ENCODE peak calls at places on chromosomes 3 and 15, in seven cellular contexts. R, W, X, D, J, C and Y are unnamed samples.

GRCh38 chr15:85583404-85584390 is 203.3 kb downstream of the AKAP13 start:
- DNase-seq in X (peak; percentile 68), D (peak; percentile 75), R (peak; percentile 36), W (peak; percentile 40), J (peak; percentile 50), C (peak; percentile 36), Y (no peak)

GRCh38 chr3:122533931-122534334 is 19.2 kb upstream of the KPNA1 start:
- DNase-seq in R (no peak), X (peak; percentile 87), D (no peak), J (no peak), W (no peak), C (peak; percentile 78), Y (no peak)

GRCh38 chr3:133881987-133882825 is 13.5 kb downstream of the RAB6B start:
- DNase-seq in R (no peak), W (no peak), X (no peak), C (no peak), D (no peak), J (no peak), Y (no peak)

GRCh38 chr3:13543251-13543650 is 5.7 kb upstream of the FBLN2 start:
- DNase-seq in D (peak; percentile 90), W (peak; percentile 72), R (peak; percentile 77), X (peak; percentile 87), J (peak; percentile 63), C (no peak), Y (no peak)

GRCh38 chr3:23455775-23456174 is 252.6 kb downstream of the UBE2E2 start:
- DNase-seq in J (no peak), D (no peak), X (peak; percentile 88), C (no peak), R (no peak), W (no peak), Y (no peak)

GRCh38 chr3:155032918-155033317 is 47.2 kb upstream of the MME start:
- DNase-seq in R (no peak), D (no peak), X (peak; percentile 57), W (no peak), J (no peak), C (no peak), Y (no peak)

GRCh38 chr3:123733341-123733740 is 148.5 kb upstream of the HACD2 start:
- DNase-seq in C (no peak), J (no peak), W (no peak), R (no peak), X (no peak), D (no peak), Y (no peak)

GRCh38 chr3:152969557-152970300 is 134.8 kb downstream of the P2RY1 start:
- DNase-seq in X (no peak), R (no peak), W (no peak), C (no peak), J (no peak), D (no peak), Y (no peak)

GRCh38 chr3:27423463-27423862 is 54.3 kb upstream of the NEK10 start:
- DNase-seq in R (no peak), W (no peak), X (peak; percentile 81), C (peak; percentile 4), D (no peak), J (no peak), Y (no peak)

GRCh38 chr3:33732394-33732793 is 14.3 kb upstream of the CLASP2 start:
- DNase-seq in J (no peak), X (no peak), R (no peak), W (no peak), C (no peak), D (no peak), Y (no peak)

GRCh38 chr3:156533205-156533604 is 21.7 kb downstream of the SSR3 start:
- DNase-seq in C (no peak), W (no peak), D (no peak), J (peak; percentile 10), X (peak; percentile 72), R (no peak), Y (no peak)

GRCh38 chr15:25579127-25579526 is 140.3 kb upstream of the UBE3A start:
- DNase-seq in R (no peak), X (no peak), J (no peak), W (no peak), C (no peak), D (no peak), Y (no peak)

GRCh38 chr15:98968576-98968975 is 39.0 kb downstream of the PGPEP1L start:
- DNase-seq in W (no peak), J (no peak), R (no peak), X (no peak), D (no peak), C (no peak), Y (no peak)

DNA sequence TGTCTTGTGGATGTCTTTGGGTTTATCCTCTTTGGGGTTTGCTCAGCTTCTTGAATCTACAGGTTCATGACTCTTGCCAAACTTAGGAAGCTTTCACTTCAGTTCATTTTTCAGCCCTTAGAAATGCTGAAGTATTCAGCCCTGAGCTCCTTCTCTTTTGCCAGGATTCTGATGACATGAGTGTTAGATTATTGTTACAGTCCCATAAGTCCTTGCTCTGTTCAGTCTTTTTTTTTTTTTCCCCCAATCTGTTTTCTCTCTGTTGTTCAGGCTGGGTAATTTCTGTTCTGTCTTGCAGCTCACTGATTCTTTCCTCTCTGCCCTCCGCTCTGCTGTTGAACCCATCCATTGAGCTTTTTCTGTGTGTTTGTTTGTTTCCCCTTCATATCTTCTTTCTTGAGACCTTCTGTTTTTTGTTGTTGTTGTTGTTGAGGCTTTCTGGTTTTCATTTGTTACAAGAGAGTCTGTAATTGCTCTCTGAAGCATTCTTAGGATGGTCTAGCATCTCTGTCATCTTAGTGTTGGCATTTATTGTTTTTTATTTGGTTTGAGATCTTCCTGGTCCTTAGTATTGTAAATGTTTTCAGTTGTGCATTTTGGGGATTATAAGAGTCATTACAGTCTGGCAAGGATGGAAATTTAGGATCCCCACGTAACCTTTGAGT is 18.4 kb downstream of the LRCH3 start:
- DNase-seq in J (no peak), W (no peak), X (peak; percentile 85), R (no peak), D (no peak), C (no peak), Y (no peak)
- H3K27ac ChIP-seq in J (peak overlapping the region; percentile 44), W (no peak overlapping the region), X (peak overlapping the region; percentile 54), R (peak overlapping the region; percentile 63), D (peak overlapping the region; percentile 72), C (no peak overlapping the region), Y (no peak overlapping the region)

GRCh38 chr3:129626744-129627349 is 20.4 kb upstream of the PLXND1 start:
- DNase-seq in D (peak; percentile 96), R (peak; percentile 74), J (peak; percentile 96), X (peak; percentile 54), C (peak; percentile 78), W (peak; percentile 84), Y (peak; percentile 40)
- TF ChIP-seq POLR2A in D (peak; percentile 56), R (peak; percentile 59), J (peak; percentile 73), X (no peak), C (no peak), W (peak; percentile 47), Y (peak; percentile 34)

GRCh38 chr3:45993421-45994027 is 2.1 kb downstream of the FYCO1 start:
- DNase-seq in R (no peak), X (no peak), D (no peak), J (no peak), C (no peak), W (no peak), Y (no peak)
- H3K27ac ChIP-seq in R (no peak overlapping the region), X (no peak overlapping the region), D (peak overlapping the region; percentile 98), J (peak overlapping the region; percentile 96), C (no peak overlapping the region), W (peak overlapping the region; percentile 3), Y (peak overlapping the region; percentile 74)

GRCh38 chr3:160449660-160450598 is at the start of gene TRIM59:
- DNase-seq in D (peak; percentile 95), R (peak; percentile 30), C (peak; percentile 94), J (peak; percentile 71), W (peak; percentile 81), X (peak; percentile 97), Y (peak; percentile 74)
- TF ChIP-seq POLR2A in D (peak; percentile 25), R (no peak), C (peak; percentile 75), J (no peak), W (no peak), X (peak; percentile 49), Y (no peak)

GRCh38 chr3:58537412-58538301 is 667 bp upstream of the ACOX2 start:
- DNase-seq in W (no peak), J (no peak), X (no peak), C (no peak), D (no peak), R (no peak), Y (no peak)

GRCh38 chr3:58534592-58535494 is 2.1 kb downstream of the ACOX2 start:
- DNase-seq in J (no peak), W (no peak), C (no peak), R (no peak), X (no peak), D (no peak), Y (no peak)

GRCh38 chr3:58536501-58537411 is at the start of gene ACOX2:
- DNase-seq in R (peak; percentile 67), C (no peak), D (peak; percentile 92), X (peak; percentile 70), W (peak; percentile 78), J (peak; percentile 83), Y (no peak)

GRCh38 chr3:58532794-58533220 is 4.2 kb downstream of the ACOX2 start:
- DNase-seq in C (peak; percentile 69), R (peak; percentile 59), X (peak; percentile 65), D (peak; percentile 75), J (peak; percentile 56), W (peak; percentile 70), Y (no peak)

GRCh38 chr3:58535531-58536500 is 1.2 kb downstream of the ACOX2 start:
- DNase-seq in D (no peak), W (no peak), R (no peak), X (no peak), J (no peak), C (no peak), Y (no peak)
- H3K27ac ChIP-seq in D (peak overlapping the region; percentile 85), W (no peak overlapping the region), R (peak overlapping the region; percentile 81), X (no peak overlapping the region), J (peak overlapping the region; percentile 88), C (no peak overlapping the region), Y (no peak overlapping the region)

DNA sequence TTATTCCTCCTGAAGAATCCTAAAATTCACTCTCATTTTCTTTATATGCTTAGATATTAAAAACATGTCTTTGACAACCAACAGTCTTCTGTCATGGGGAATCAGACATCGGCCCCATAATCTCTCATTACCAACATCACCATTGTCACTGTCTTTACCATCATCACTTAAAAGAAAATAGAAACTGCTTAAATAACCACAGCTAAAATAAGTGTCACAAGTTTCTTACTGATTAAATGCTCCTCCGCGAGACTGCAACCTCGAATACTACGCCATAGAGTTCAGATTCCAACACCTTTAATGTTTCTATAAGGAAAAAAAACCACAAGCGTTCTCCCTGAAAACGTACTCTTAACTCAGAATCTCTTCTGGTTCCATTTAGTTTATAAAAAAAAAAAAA is 977.5 kb upstream of the CFAP20DC start:
- DNase-seq in X (no peak), C (no peak), W (no peak), D (no peak), R (no peak), J (no peak), Y (no peak)
- TF ChIP-seq POLR2A in X (no peak), C (no peak), W (no peak), D (no peak), R (no peak), J (no peak), Y (no peak)

GRCh38 chr3:183548262-183548769 is 7.2 kb downstream of the KLHL6 start:
- DNase-seq in R (no peak), C (no peak), W (no peak), X (peak; percentile 72), J (no peak), D (no peak), Y (no peak)
- H3K27ac ChIP-seq in R (no peak overlapping the region), C (no peak overlapping the region), W (no peak overlapping the region), X (no peak overlapping the region), J (no peak overlapping the region), D (no peak overlapping the region), Y (no peak overlapping the region)